ENCODE peak calls at places on chromosomes 7 and 10, in four cellular contexts. D is head of caudate nucleus; O is activated effector memory CD4-positive, alpha-beta T cell treated with anti-CD3 and anti-CD28 coated beads, Interleukin-2, amount 50 U/mL, for 16 hours; A is T-helper 1 cell. N is an unnamed sample.

GRCh38 chr7:94903971-94904370 is 3.4 kb upstream of the PPP1R9A start:
- DNase-seq in D (no peak), O (no peak), A (no peak), N (no peak)

GRCh38 chr10:125256026-125256425 is 95.7 kb upstream of the CTBP2 start:
- DNase-seq in A (no peak), D (no peak), O (no peak), N (no peak)

GRCh38 chr7:44148961-44149550 is 7.9 kb upstream of the MYL7 start:
- DNase-seq in D (no peak), A (no peak), O (no peak), N (no peak)

GRCh38 chr10:129690248-129691070 is 223.4 kb downstream of the MGMT start:
- DNase-seq in D (no peak), O (no peak), A (no peak), N (no peak)

GRCh38 chr7:47451851-47452205 is 130.1 kb downstream of the TNS3 start:
- DNase-seq in A (no peak), D (no peak), O (no peak), N (no peak)

GRCh38 chr10:92011560-92012214 is 88.1 kb downstream of the BTAF1 start:
- DNase-seq in D (no peak), O (no peak), A (no peak), N (no peak)

GRCh38 chr7:40694041-40694809 is 559.4 kb downstream of the SUGCT start:
- DNase-seq in O (no peak), A (no peak), D (no peak), N (no peak)

GRCh38 chr10:124741922-124742417 is 2.2 kb downstream of the FAM53B start:
- DNase-seq in A (no peak), D (no peak), O (peak; percentile 78), N (no peak)

GRCh38 chr10:117540640-117541404 is 1.7 kb upstream of the EMX2 start:
- DNase-seq in A (no peak), O (no peak), D (no peak), N (no peak)

GRCh38 chr10:30037620-30038336 is 21.6 kb downstream of the JCAD start:
- DNase-seq in D (no peak), A (no peak), O (no peak), N (no peak)

GRCh38 chr10:37737336-37737735 is 120.1 kb downstream of the ZNF248 start:
- DNase-seq in O (no peak), A (no peak), D (no peak), N (no peak)

GRCh38 chr7:26898917-26899316 is 34.5 kb upstream of the SKAP2 start:
- DNase-seq in O (no peak), D (no peak), A (no peak), N (no peak)

GRCh38 chr7:19872094-19872493 is 98.7 kb upstream of the TMEM196 start:
- DNase-seq in D (no peak), O (no peak), A (no peak), N (no peak)

GRCh38 chr10:125629758-125630376 is 53.1 kb downstream of the TEX36 start:
- DNase-seq in D (no peak), O (no peak), A (no peak), N (peak; percentile 3)

GRCh38 chr10:74917481-74918077 is 91.2 kb downstream of the KAT6B start:
- DNase-seq in D (no peak), O (no peak), A (no peak), N (no peak)

GRCh38 chr10:96646251-96646740 is 59.5 kb upstream of the TM9SF3 start:
- DNase-seq in D (no peak), O (no peak), A (no peak), N (no peak)

GRCh38 chr7:130943336-130943901 is 209.4 kb upstream of the KLF14 start:
- DNase-seq in O (no peak), D (no peak), A (no peak), N (no peak)

GRCh38 chr10:91006001-91006751 is 85.3 kb upstream of the ANKRD1 start:
- DNase-seq in O (peak; percentile 84), D (peak; percentile 65), A (peak; percentile 52), N (peak; percentile 87)

GRCh38 chr10:102632394-102633062 is 11.8 kb upstream of the TRIM8 start:
- DNase-seq in A (no peak), D (no peak), O (no peak), N (no peak)

GRCh38 chr7:111274882-111275281 is 184.0 kb downstream of the LRRN3 start:
- DNase-seq in A (no peak), D (no peak), O (no peak), N (no peak)

GRCh38 chr10:67506083-67506756 is 189.8 kb downstream of the CTNNA3 start:
- DNase-seq in D (no peak), O (no peak), A (no peak), N (no peak)

GRCh38 chr7:37901236-37901827 is 15.3 kb downstream of the SFRP4 start:
- DNase-seq in D (no peak), O (no peak), A (no peak), N (peak; percentile 23)

GRCh38 chr10:72567421-72567820 is 58.5 kb downstream of the MICU1 start:
- DNase-seq in D (no peak), A (no peak), O (no peak), N (no peak)

GRCh38 chr10:10235003-10235402 is 782.7 kb upstream of the CELF2 start:
- DNase-seq in D (no peak), A (no peak), O (no peak), N (no peak)

GRCh38 chr7:75531359-75531821 is 39.3 kb downstream of the SPDYE5 start:
- DNase-seq in O (no peak), D (no peak), A (no peak), N (no peak)

GRCh38 chr7:55966851-55967250 is 2.5 kb downstream of the NIPSNAP2 start:
- DNase-seq in A (no peak), D (no peak), O (no peak), N (no peak)

GRCh38 chr7:74299401-74299800 is 10.2 kb downstream of the CLIP2 start:
- DNase-seq in D (no peak), A (no peak), O (no peak), N (no peak)

N was measured in midbrain.